ENCODE peak calls at places on chromosomes 11 and 22, in eight cellular contexts. P is stimulated activated CD4-positive, alpha-beta T cell treated with anti-CD3 and anti-CD28 coated beads, TNF-alpha, amount 100 ng/mL, for 24 hours; V is osteoblast; S is globus pallidus; C is heart right ventricle; Q is NCI-H1105 treated with DMSO at 0.1 percent for 48 hours; Z is endothelial cell; H is cerebellum. U is an unnamed sample.

GRCh38 chr22:23225724-23226496 is 45.6 kb downstream of the BCR start:
- DNase-seq in H (peak), Z (no peak), S (no peak), C (peak), V (no peak), Q (no peak), P (no peak), U (no peak)

GRCh38 chr11:67111261-67111660 is 7.8 kb upstream of the KDM2A start:
- DNase-seq in V (no peak), H (no peak), Z (no peak), S (no peak), C (no peak), P (no peak), Q (no peak), U (no peak)

GRCh38 chr11:62889484-62890437 is 9.1 kb downstream of the SLC3A2 start:
- DNase-seq in P (no peak), Q (no peak), V (peak), Z (no peak), S (no peak), C (no peak), H (no peak), U (no peak)

GRCh38 chr22:27405672-27406388 is 395.7 kb downstream of the MN1 start:
- DNase-seq in S (no peak), P (no peak), Z (peak), H (no peak), C (peak), Q (no peak), V (peak), U (peak)

GRCh38 chr11:20363500-20364411 is at the start of gene HTATIP2:
- DNase-seq in Z (peak), S (peak), C (peak), Q (peak), P (peak), H (peak), V (peak), U (peak)

GRCh38 chr11:119476666-119477331 is 53.8 kb upstream of the THY1 start:
- DNase-seq in H (no peak), C (no peak), Z (no peak), P (no peak), S (no peak), V (no peak), Q (no peak), U (no peak)

GRCh38 chr11:125777309-125777708 is 1.3 kb downstream of the PATE2 start:
- DNase-seq in S (no peak), H (no peak), C (no peak), Z (no peak), Q (no peak), P (no peak), V (peak), U (no peak)

GRCh38 chr22:17369553-17370035 is 334 bp downstream of the CECR2 start:
- DNase-seq in Q (peak), S (no peak), P (no peak), H (peak), Z (peak), C (no peak), V (no peak), U (no peak)

GRCh38 chr11:44094260-44094868 is 1.1 kb upstream of the EXT2 start:
- DNase-seq in H (peak), S (peak), C (peak), P (peak), Z (peak), V (peak), Q (peak), U (peak)

GRCh38 chr11:44785856-44786606 is 59.3 kb downstream of the TSPAN18 start:
- DNase-seq in C (no peak), Z (peak), H (peak), P (no peak), S (no peak), V (no peak), Q (no peak), U (no peak)

GRCh38 chr11:123431619-123432018 is 1.6 kb downstream of the GRAMD1B start:
- DNase-seq in P (no peak), Z (no peak), Q (peak), V (no peak), C (no peak), S (no peak), H (no peak), U (no peak)

GRCh38 chr11:44943696-44944095 is 7.0 kb downstream of the TP53I11 start:
- DNase-seq in S (no peak), P (no peak), C (no peak), V (no peak), H (no peak), Q (no peak), Z (no peak), U (no peak)

GRCh38 chr22:40345801-40346177 is 511 bp upstream of the ADSL start:
- DNase-seq in Z (no peak), V (no peak), Q (peak), S (no peak), C (peak), H (no peak), P (peak), U (no peak)

GRCh38 chr22:19823191-19823590 is 31.5 kb downstream of the GNB1L start:
- DNase-seq in S (no peak), C (no peak), V (no peak), H (no peak), P (no peak), Z (peak), Q (no peak), U (no peak)

GRCh38 chr11:60785806-60786361 is 751 bp downstream of the MS4A10 start:
- DNase-seq in P (no peak), Z (no peak), C (no peak), V (peak), H (no peak), S (no peak), Q (no peak), U (no peak)

GRCh38 chr11:13884159-13884799 is 78.2 kb upstream of the SPON1 start:
- DNase-seq in C (no peak), Z (no peak), P (no peak), S (no peak), H (no peak), V (no peak), Q (no peak), U (no peak)

GRCh38 chr11:87453531-87454089 is 415.9 kb downstream of the TMEM135 start:
- DNase-seq in S (no peak), H (no peak), C (no peak), V (no peak), Z (no peak), P (no peak), Q (no peak), U (no peak)

GRCh38 chr11:61429346-61429690 is 457 bp downstream of the CPSF7 start:
- DNase-seq in V (peak), H (peak), C (peak), S (no peak), P (peak), Z (peak), Q (peak), U (peak)

GRCh38 chr11:76337918-76338317 is 43.0 kb downstream of the THAP12 start:
- DNase-seq in C (no peak), Q (no peak), P (no peak), V (no peak), S (no peak), H (no peak), Z (no peak), U (no peak)

GRCh38 chr11:206516-207212 is 535 bp downstream of the BET1L start:
- DNase-seq in V (peak), S (no peak), C (no peak), H (no peak), Z (no peak), Q (no peak), P (no peak), U (no peak)

GRCh38 chr11:16111690-16112089 is 244.7 kb downstream of the SOX6 start:
- DNase-seq in V (peak), C (no peak), P (no peak), Q (peak), Z (no peak), S (no peak), H (no peak), U (no peak)

GRCh38 chr22:18031670-18032454 is 7.5 kb upstream of the MICAL3 start:
- DNase-seq in H (peak), Z (no peak), S (no peak), P (no peak), C (no peak), Q (peak), V (peak), U (no peak)

GRCh38 chr22:50186181-50186731 is 543 bp downstream of the TRABD start:
- DNase-seq in H (no peak), Q (no peak), P (no peak), S (no peak), C (peak), Z (no peak), V (peak), U (no peak)

GRCh38 chr11:18723991-18724390 is 2.0 kb downstream of the IGSF22 start:
- DNase-seq in Z (no peak), V (peak), S (no peak), C (no peak), P (no peak), H (no peak), Q (peak), U (no peak)

GRCh38 chr11:109972181-109972715 is 120.9 kb upstream of the ZC3H12C start:
- DNase-seq in Z (no peak), H (no peak), S (peak), P (no peak), V (no peak), Q (no peak), C (no peak), U (no peak)

GRCh38 chr11:30818721-30819120 is 232.6 kb upstream of the MPPED2 start:
- DNase-seq in S (no peak), Q (no peak), V (no peak), P (no peak), H (no peak), Z (no peak), C (no peak), U (no peak)

GRCh38 chr22:43955883-43956286 is 643 bp downstream of the SAMM50 start:
- DNase-seq in S (no peak), Q (no peak), C (no peak), P (no peak), Z (no peak), V (no peak), H (no peak), U (no peak)

GRCh38 chr11:43515090-43515489 is 156.4 kb downstream of the TTC17 start:
- DNase-seq in C (no peak), Q (no peak), H (peak), P (no peak), Z (peak), V (no peak), S (no peak), U (no peak)

GRCh38 chr22:26553056-26553752 is 36.7 kb downstream of the TPST2 start:
- DNase-seq in Q (peak), C (no peak), H (no peak), P (no peak), Z (no peak), V (peak), S (no peak), U (no peak)

GRCh38 chr22:32401486-32401885 is 10.6 kb downstream of the RTCB start:
- DNase-seq in C (no peak), V (no peak), Z (no peak), H (no peak), Q (no peak), P (no peak), S (no peak), U (no peak)

GRCh38 chr11:105719073-105719846 is 109.4 kb downstream of the GRIA4 start:
- DNase-seq in Q (no peak), H (no peak), Z (no peak), V (no peak), P (no peak), C (no peak), S (no peak), U (no peak)

GRCh38 chr11:86459682-86460460 is 85.2 kb downstream of the CCDC81 start:
- DNase-seq in H (peak), V (peak), C (peak), Z (no peak), S (no peak), Q (peak), P (no peak), U (no peak)

GRCh38 chr11:75239551-75240290 is 853 bp upstream of the TPBGL start:
- DNase-seq in C (no peak), Q (no peak), S (no peak), H (no peak), V (peak), P (no peak), Z (no peak), U (no peak)

GRCh38 chr11:118872403-118872821 is 11.3 kb upstream of the CXCR5 start:
- DNase-seq in Q (no peak), H (no peak), V (peak), C (no peak), Z (no peak), S (no peak), P (no peak), U (no peak)

GRCh38 chr11:82682003-82682751 is 51.5 kb downstream of the FAM181B start:
- DNase-seq in Q (peak), H (no peak), S (peak), V (peak), P (no peak), C (no peak), Z (no peak), U (no peak)

GRCh38 chr22:42560781-42561180 is 7.0 kb downstream of the SERHL2 start:
- DNase-seq in Z (peak), P (no peak), S (no peak), V (peak), H (no peak), Q (no peak), C (no peak), U (no peak)